ENCODE peak calls at places on chromosomes 5 and 9, in nine cellular contexts. P is upper lobe of right lung, Q is endothelial cell of umbilical vein, V is mesendoderm, A is keratinocyte, I is H7, H is NT2/D1, D is SJSA1, Z is heart right ventricle. U is an unnamed sample. For H3K36me3, the result is how much of the 10 kb centered on the place peaks cover.

GRCh38 chr9:109108318-109108717 is 11.4 kb downstream of the TMEM245 start:
- DNase-seq in P (no peak), Q (peak), V (no peak), A (no peak), I (no peak), H (no peak), D (peak), Z (no peak), U (no peak)

GRCh38 chr9:121179930-121180681 is 21.6 kb downstream of the RAB14 start:
- DNase-seq in P (no peak), Q (no peak), V (no peak), A (no peak), I (no peak), H (no peak), D (no peak), Z (no peak), U (no peak)

GRCh38 chr5:78016831-78017529 is 240.8 kb upstream of the TBCA start:
- DNase-seq in P (no peak), Q (no peak), V (peak), A (no peak), I (peak), H (peak), D (no peak), Z (no peak), U (no peak)

GRCh38 chr9:79134654-79135053 is 437.1 kb upstream of the TLE4 start:
- DNase-seq in P (no peak), Q (peak), V (peak), A (no peak), I (peak), H (peak), D (peak), Z (no peak), U (no peak)

GRCh38 chr9:102355982-102356381 is 617.5 kb upstream of the GRIN3A start:
- DNase-seq in P (no peak), Q (no peak), V (peak), A (no peak), I (no peak), H (no peak), D (no peak), Z (no peak), U (no peak)

GRCh38 chr5:112616812-112617547 is 120.7 kb upstream of the APC start:
- DNase-seq in P (no peak), Q (no peak), V (no peak), A (no peak), I (no peak), H (no peak), D (no peak), Z (no peak), U (no peak)

GRCh38 chr9:33813712-33814641 is 3.0 kb upstream of the UBE2R2 start:
- DNase-seq in P (no peak), Q (peak), V (peak), A (peak), I (peak), H (no peak), D (peak), Z (no peak), U (peak)

GRCh38 chr9:129497064-129497836 is 123.7 kb downstream of the C9orf50 start:
- DNase-seq in P (peak), Q (peak), V (no peak), A (no peak), I (peak), H (peak), D (peak), Z (peak), U (no peak)

GRCh38 chr9:131776473-131776872 is 36.6 kb upstream of the RAPGEF1 start:
- DNase-seq in P (no peak), Q (peak), V (peak), A (no peak), I (peak), H (peak), D (no peak), Z (peak), U (no peak)

GRCh38 chr5:149310947-149311675 is 34.2 kb upstream of the GRPEL2 start:
- DNase-seq in P (no peak), Q (peak), V (peak), A (no peak), I (peak), H (no peak), D (peak), Z (peak), U (no peak)

DNA sequence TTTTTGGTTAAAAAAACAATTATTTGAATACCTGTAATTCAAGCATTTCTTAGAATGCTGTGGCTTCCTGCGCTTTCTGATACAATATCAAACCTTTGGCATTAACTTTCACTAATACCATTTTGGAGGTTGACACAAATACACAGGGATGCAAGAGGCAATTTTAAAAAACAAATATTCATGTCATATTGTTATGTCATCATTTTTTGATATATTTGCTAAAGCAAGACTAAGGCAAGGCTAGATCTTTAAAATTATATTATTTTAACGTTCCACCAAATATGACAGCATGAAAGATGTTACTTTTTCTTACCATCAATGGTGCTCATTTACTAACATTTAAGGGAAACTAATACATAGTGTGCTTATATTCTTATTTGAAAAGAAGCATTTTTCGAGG is 93.4 kb upstream of the FSD1L start:
- DNase-seq in P (no peak), Q (no peak), V (no peak), A (no peak), I (no peak), H (no peak), D (no peak), Z (no peak), U (no peak)
- H3K36me3 ChIP-seq in P (under half), Q (under half), V (under half), A (under half), I (under half), H (under half), D (under half), Z (under half), U (under half)

GRCh38 chr5:128329542-128329941 is 208.5 kb downstream of the FBN2 start:
- DNase-seq in P (no peak), Q (no peak), V (no peak), A (no peak), I (no peak), H (no peak), D (no peak), Z (no peak), U (no peak)
- H3K36me3 ChIP-seq in P (under half), Q (under half), V (under half), A (under half), I (under half), H (half or more), D (under half), Z (under half), U (under half)

GRCh38 chr5:139363937-139364336 is 19.2 kb downstream of the SLC23A1 start:
- DNase-seq in P (no peak), Q (no peak), V (no peak), A (no peak), I (no peak), H (no peak), D (no peak), Z (no peak), U (no peak)

GRCh38 chr5:139371482-139372435 is 11.3 kb downstream of the SLC23A1 start:
- DNase-seq in P (no peak), Q (no peak), V (no peak), A (no peak), I (no peak), H (no peak), D (no peak), Z (no peak), U (no peak)

GRCh38 chr5:139368613-139369012 is 14.5 kb downstream of the SLC23A1 start:
- DNase-seq in P (no peak), Q (peak), V (peak), A (no peak), I (no peak), H (no peak), D (no peak), Z (no peak), U (no peak)

GRCh38 chr5:139364466-139364865 is 18.6 kb downstream of the SLC23A1 start:
- DNase-seq in P (no peak), Q (no peak), V (no peak), A (no peak), I (no peak), H (no peak), D (no peak), Z (no peak), U (no peak)

DNA sequence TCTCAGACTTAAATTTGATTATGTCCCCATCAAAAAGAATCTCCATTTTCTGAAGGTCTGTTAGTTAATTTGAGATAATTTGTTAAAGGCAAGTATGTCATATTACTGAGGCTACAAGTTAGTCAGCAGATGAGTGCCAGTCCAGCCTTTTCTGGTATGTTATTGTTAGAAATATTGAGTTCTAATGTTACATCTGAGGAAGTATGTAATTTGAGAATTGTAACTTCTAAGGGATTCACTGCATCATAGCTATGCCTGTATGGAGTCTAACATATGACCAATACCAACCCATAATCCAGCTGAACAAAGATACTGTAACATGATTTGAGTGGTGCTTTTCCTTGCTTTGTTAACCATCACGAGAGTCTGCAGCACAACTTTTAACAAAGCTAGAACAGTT is 13.9 kb downstream of the SLC23A1 start:
- DNase-seq in P (no peak), Q (no peak), V (no peak), A (no peak), I (no peak), H (no peak), D (no peak), Z (no peak), U (no peak)
- H3K36me3 ChIP-seq in P (half or more), Q (under half), V (under half), A (under half), I (under half), H (half or more), D (half or more), Z (under half), U (under half)

DNA sequence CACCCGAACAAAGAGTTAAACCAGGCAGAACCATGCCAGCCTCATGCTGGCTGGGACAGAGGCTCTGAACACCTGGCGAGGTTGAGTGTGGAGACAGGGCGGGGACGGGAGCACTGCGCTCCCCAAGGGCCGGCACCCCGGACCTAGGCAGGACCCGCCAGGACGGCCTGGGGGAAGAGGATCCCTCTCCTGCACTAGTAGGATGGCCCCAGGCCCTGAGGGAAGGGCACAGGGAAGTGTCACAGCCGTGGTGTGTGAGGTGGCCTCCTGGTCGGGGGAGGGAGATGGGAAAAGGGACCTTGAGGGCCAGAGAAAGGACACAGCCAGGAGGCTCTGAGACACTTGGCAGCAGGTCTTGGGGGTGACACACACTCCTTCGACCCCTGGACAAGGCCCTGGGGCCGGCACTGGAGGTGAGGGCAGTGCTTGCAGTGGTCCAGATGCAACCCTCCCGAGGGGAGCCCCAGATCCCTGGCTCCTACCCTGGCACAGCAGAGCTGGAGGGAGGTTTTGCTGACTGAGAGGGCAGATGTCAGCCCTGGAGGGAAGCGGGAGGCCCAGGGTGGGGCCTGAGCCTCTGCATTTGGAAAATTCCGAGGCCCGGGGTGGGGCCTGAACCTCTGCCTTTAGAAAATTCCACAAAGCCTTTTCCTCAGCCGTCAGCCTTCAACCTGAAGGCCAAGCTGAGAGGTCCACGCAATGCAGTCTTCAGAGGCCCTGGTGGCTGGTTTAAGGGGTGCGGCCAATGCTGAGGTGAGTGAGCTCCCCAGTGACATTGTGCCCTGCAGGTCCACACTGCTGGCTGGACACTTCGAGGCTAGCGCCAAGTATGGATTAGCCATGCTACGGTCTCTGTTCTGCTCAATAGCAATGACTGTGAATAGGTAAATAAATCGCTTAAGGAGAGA is 24.8 kb upstream of the TERT start:
- DNase-seq in P (peak), Q (no peak), V (no peak), A (no peak), I (no peak), H (no peak), D (no peak), Z (no peak), U (no peak)
- H3K36me3 ChIP-seq in P (half or more), Q (under half), V (under half), A (under half), I (under half), H (half or more), D (half or more), Z (under half), U (under half)

DNA sequence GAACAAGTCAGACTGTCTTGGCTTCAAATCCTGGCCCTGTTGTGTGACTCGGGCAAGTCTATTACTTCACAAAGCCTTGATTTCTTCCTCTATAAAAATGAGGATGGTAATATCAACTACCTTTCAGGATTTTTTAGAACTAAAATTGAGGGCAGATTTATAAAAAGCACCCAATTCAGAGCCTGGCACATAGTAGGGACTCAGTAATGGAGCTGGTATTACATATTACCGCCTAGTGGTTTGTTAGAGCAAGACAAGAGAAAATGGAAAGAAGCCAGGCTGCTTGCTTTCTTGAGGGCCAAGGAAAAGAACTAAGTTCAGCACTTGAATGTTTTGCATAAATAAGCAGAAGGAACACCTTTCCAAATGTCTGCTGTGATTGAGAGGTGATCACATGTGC is 19.4 kb downstream of the ZNF346 start:
- DNase-seq in P (no peak), Q (no peak), V (no peak), A (no peak), I (no peak), H (no peak), D (no peak), Z (no peak), U (no peak)
- H3K36me3 ChIP-seq in P (under half), Q (under half), V (under half), A (under half), I (under half), H (under half), D (half or more), Z (under half), U (under half)

GRCh38 chr5:10420468-10420867 is 21.2 kb upstream of the ROPN1L start:
- DNase-seq in P (no peak), Q (no peak), V (no peak), A (no peak), I (no peak), H (no peak), D (no peak), Z (no peak), U (no peak)

GRCh38 chr5:10416868-10417267 is 24.8 kb upstream of the ROPN1L start:
- DNase-seq in P (no peak), Q (no peak), V (no peak), A (no peak), I (no peak), H (no peak), D (no peak), Z (no peak), U (no peak)

GRCh38 chr5:10421841-10422691 is 19.6 kb upstream of the ROPN1L start:
- DNase-seq in P (no peak), Q (peak), V (peak), A (no peak), I (no peak), H (no peak), D (no peak), Z (no peak), U (no peak)

GRCh38 chr5:10420926-10421325 is 20.8 kb upstream of the ROPN1L start:
- DNase-seq in P (no peak), Q (no peak), V (no peak), A (no peak), I (no peak), H (no peak), D (peak), Z (no peak), U (no peak)

DNA sequence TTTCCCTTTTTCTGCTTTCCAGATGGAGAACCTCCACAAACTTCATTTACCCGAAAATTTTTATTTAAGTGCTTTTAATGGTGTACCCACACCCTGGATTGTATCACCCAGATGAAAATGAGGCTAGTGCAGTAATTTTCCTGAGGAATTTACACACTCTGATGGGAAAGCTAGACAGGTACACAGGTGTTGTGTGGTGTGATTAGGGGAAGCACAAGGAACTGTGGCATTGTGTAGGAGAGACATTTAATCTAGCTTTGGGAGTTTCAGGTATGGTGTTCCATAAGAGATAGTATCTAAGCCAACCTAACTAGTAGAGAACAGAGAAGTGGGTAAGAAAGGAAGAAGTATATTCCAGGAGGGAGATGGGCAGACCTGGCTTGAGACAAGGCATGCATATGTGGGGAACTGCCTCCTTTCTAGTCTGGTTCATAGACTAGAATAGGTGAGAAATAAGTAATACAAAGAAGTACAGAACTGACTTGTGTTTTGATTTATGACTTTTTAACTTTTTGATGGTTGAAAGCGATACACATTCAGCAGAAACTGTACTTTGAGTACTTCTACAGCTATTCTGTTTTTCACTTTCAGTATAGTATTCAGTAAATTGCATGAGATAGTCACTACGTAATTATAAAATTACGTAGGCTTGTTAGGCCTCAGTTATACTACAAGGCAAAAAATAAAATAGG is 22.9 kb upstream of the ROPN1L start:
- DNase-seq in P (no peak), Q (no peak), V (no peak), A (no peak), I (no peak), H (no peak), D (no peak), Z (no peak), U (no peak)
- H3K36me3 ChIP-seq in P (half or more), Q (under half), V (under half), A (under half), I (under half), H (half or more), D (half or more), Z (under half), U (half or more)

U was measured in CD4-positive, alpha-beta memory T cell.